ENCODE peak calls at places on chromosomes 1 and 21, in nine cellular contexts. One of them, this sample, is unnamed.

GRCh38 chr1:162873671-162874666 is 13.0 kb upstream of the CCDC190 start:
- DNase-seq in H1: no peak
- DNase-seq in progenitor cell of endocrine pancreas: no peak
- DNase-seq in A549: peak; percentile 4
- DNase-seq in brain microvascular endothelial cell: peak; percentile 76
- DNase-seq in neural crest cell: no peak
- DNase-seq in GM12865: no peak
- DNase-seq in heart left ventricle: no peak
- DNase-seq in activated B cell treated with CpG ODN at 0.5 μM for 24 hours: no peak
- DNase-seq in this sample: no peak

GRCh38 chr1:241482761-241483250 is 36.7 kb downstream of the FH start:
- DNase-seq in GM12865: no peak
- DNase-seq in H1: no peak
- DNase-seq in neural crest cell: no peak
- DNase-seq in progenitor cell of endocrine pancreas: no peak
- DNase-seq in activated B cell treated with CpG ODN at 0.5 μM for 24 hours: no peak
- DNase-seq in A549: peak; percentile 25
- DNase-seq in heart left ventricle: no peak
- DNase-seq in brain microvascular endothelial cell: peak; percentile 41
- DNase-seq in this sample: no peak

GRCh38 chr1:18230840-18231239 is 123.2 kb downstream of the IGSF21 start:
- DNase-seq in neural crest cell: no peak
- DNase-seq in activated B cell treated with CpG ODN at 0.5 μM for 24 hours: no peak
- DNase-seq in brain microvascular endothelial cell: no peak
- DNase-seq in heart left ventricle: no peak
- DNase-seq in H1: no peak
- DNase-seq in progenitor cell of endocrine pancreas: no peak
- DNase-seq in A549: no peak
- DNase-seq in GM12865: no peak
- DNase-seq in this sample: no peak

GRCh38 chr1:195591917-195592672 is 1016.1 kb downstream of the KCNT2 start:
- DNase-seq in neural crest cell: no peak
- DNase-seq in heart left ventricle: no peak
- DNase-seq in A549: peak; percentile 8
- DNase-seq in GM12865: no peak
- DNase-seq in progenitor cell of endocrine pancreas: no peak
- DNase-seq in brain microvascular endothelial cell: no peak
- DNase-seq in H1: no peak
- DNase-seq in activated B cell treated with CpG ODN at 0.5 μM for 24 hours: no peak
- DNase-seq in this sample: no peak

GRCh38 chr1:34163792-34164509 is 1.1 kb downstream of the CSMD2 start:
- DNase-seq in A549: no peak
- DNase-seq in heart left ventricle: no peak
- DNase-seq in GM12865: no peak
- DNase-seq in H1: peak; percentile 68
- DNase-seq in neural crest cell: peak; percentile 9
- DNase-seq in brain microvascular endothelial cell: no peak
- DNase-seq in progenitor cell of endocrine pancreas: no peak
- DNase-seq in activated B cell treated with CpG ODN at 0.5 μM for 24 hours: no peak
- DNase-seq in this sample: no peak

GRCh38 chr1:160096491-160097116 is 1.8 kb downstream of the IGSF8 start:
- DNase-seq in H1: no peak
- DNase-seq in A549: no peak
- DNase-seq in GM12865: no peak
- DNase-seq in neural crest cell: no peak
- DNase-seq in activated B cell treated with CpG ODN at 0.5 μM for 24 hours: no peak
- DNase-seq in heart left ventricle: no peak
- DNase-seq in progenitor cell of endocrine pancreas: no peak
- DNase-seq in brain microvascular endothelial cell: no peak
- DNase-seq in this sample: no peak

GRCh38 chr1:197910120-197911110 is 6.8 kb upstream of the LHX9 start:
- DNase-seq in neural crest cell: no peak
- DNase-seq in GM12865: no peak
- DNase-seq in H1: peak; percentile 53
- DNase-seq in brain microvascular endothelial cell: no peak
- DNase-seq in activated B cell treated with CpG ODN at 0.5 μM for 24 hours: peak; percentile 15
- DNase-seq in progenitor cell of endocrine pancreas: no peak
- DNase-seq in heart left ventricle: no peak
- DNase-seq in A549: no peak
- DNase-seq in this sample: no peak

GRCh38 chr1:231872461-231872910 is 245.9 kb downstream of the DISC1 start:
- DNase-seq in heart left ventricle: no peak
- DNase-seq in neural crest cell: no peak
- DNase-seq in A549: no peak
- DNase-seq in progenitor cell of endocrine pancreas: no peak
- DNase-seq in activated B cell treated with CpG ODN at 0.5 μM for 24 hours: no peak
- DNase-seq in GM12865: no peak
- DNase-seq in brain microvascular endothelial cell: peak; percentile 27
- DNase-seq in H1: no peak
- DNase-seq in this sample: no peak

GRCh38 chr1:173112129-173112528 is 61.4 kb upstream of the TNFSF18 start:
- DNase-seq in brain microvascular endothelial cell: no peak
- DNase-seq in H1: no peak
- DNase-seq in heart left ventricle: no peak
- DNase-seq in neural crest cell: no peak
- DNase-seq in progenitor cell of endocrine pancreas: no peak
- DNase-seq in GM12865: peak; percentile 57
- DNase-seq in A549: no peak
- DNase-seq in activated B cell treated with CpG ODN at 0.5 μM for 24 hours: no peak
- DNase-seq in this sample: peak; percentile 13

GRCh38 chr1:22470227-22470626 is 18.6 kb downstream of the ZBTB40 start:
- DNase-seq in A549: no peak
- DNase-seq in H1: no peak
- DNase-seq in heart left ventricle: no peak
- DNase-seq in neural crest cell: no peak
- DNase-seq in brain microvascular endothelial cell: no peak
- DNase-seq in activated B cell treated with CpG ODN at 0.5 μM for 24 hours: no peak
- DNase-seq in progenitor cell of endocrine pancreas: no peak
- DNase-seq in GM12865: no peak
- DNase-seq in this sample: no peak

GRCh38 chr1:68321084-68321685 is 88.9 kb upstream of the WLS start:
- DNase-seq in heart left ventricle: peak; percentile 78
- DNase-seq in activated B cell treated with CpG ODN at 0.5 μM for 24 hours: no peak
- DNase-seq in A549: peak; percentile 61
- DNase-seq in progenitor cell of endocrine pancreas: peak; percentile 59
- DNase-seq in neural crest cell: peak; percentile 55
- DNase-seq in GM12865: peak; percentile 54
- DNase-seq in H1: peak; percentile 56
- DNase-seq in brain microvascular endothelial cell: peak; percentile 57
- DNase-seq in this sample: no peak

GRCh38 chr21:33403786-33404571 is 766 bp downstream of the IFNGR2 start:
- DNase-seq in GM12865: peak; percentile 74
- DNase-seq in brain microvascular endothelial cell: peak; percentile 47
- DNase-seq in activated B cell treated with CpG ODN at 0.5 μM for 24 hours: peak; percentile 39
- DNase-seq in progenitor cell of endocrine pancreas: peak; percentile 38
- DNase-seq in H1: peak; percentile 77
- DNase-seq in heart left ventricle: peak; percentile 84
- DNase-seq in A549: no peak
- DNase-seq in neural crest cell: peak; percentile 52
- DNase-seq in this sample: no peak

DNA sequence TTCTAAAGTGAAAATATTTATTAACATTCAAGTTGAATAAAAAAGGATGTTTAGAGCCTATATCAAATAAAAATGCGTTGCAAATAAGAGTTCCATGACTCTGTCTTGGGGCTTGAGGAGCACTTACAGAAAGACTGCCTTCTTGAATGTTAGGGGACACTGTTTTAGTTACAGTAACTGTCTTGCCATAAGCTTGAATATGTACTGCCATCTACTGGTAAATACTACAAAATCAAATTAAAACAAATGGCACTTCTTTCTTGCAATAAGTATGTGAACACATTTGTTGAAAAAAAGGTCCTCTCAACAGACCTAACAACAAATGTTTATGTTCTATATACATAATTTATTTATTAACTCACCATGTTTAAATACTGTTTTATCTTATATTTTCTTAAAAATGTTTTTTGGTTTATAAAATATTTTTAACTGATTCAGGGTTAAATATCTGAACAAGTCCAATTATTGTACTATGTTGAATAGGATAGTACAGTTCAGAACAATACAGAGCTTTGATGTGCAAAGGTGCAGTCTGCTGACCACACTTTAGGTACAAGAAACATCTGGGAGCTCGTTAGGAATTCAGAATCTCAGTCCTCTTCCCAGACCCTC is 199.5 kb downstream of the LRRIQ3 start:
- DNase-seq in progenitor cell of endocrine pancreas: no peak
- DNase-seq in heart left ventricle: no peak
- DNase-seq in activated B cell treated with CpG ODN at 0.5 μM for 24 hours: no peak
- DNase-seq in brain microvascular endothelial cell: no peak
- DNase-seq in neural crest cell: no peak
- DNase-seq in A549: peak; percentile 41
- DNase-seq in GM12865: peak; percentile 50
- DNase-seq in H1: no peak
- DNase-seq in this sample: peak; percentile 10
- TF ChIP-seq CTCF in progenitor cell of endocrine pancreas: peak; percentile 76
- TF ChIP-seq CTCF in heart left ventricle: peak; percentile 51
- TF ChIP-seq CTCF in activated B cell treated with CpG ODN at 0.5 μM for 24 hours: no peak
- TF ChIP-seq CTCF in brain microvascular endothelial cell: peak; percentile 27
- TF ChIP-seq CTCF in neural crest cell: peak; percentile 75
- TF ChIP-seq CTCF in A549: peak; percentile 53
- TF ChIP-seq CTCF in GM12865: peak; percentile 25
- TF ChIP-seq CTCF in H1: peak; percentile 39
- TF ChIP-seq CTCF in this sample: peak; percentile 52

DNA sequence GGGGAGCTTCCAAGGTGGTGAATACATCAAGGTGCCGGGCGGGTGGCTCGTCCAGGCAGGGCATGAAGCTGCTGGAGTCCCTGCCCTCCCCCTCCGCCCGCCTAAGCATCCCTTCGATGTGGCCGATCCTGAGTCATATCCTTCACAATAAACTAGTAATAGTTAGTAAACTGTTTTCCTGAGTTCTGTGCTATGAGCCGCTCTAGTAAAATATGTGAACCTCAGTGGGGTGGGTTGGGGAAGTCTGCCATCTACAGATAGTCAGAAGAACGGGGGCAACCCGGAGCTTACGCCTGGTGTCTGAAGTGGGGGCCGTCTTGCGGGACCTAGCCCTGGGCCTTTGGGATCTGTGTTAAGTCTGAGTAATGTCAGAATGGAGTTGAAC is 21.6 kb downstream of the C2CD2 start:
- DNase-seq in brain microvascular endothelial cell: peak; percentile 63
- DNase-seq in H1: no peak
- DNase-seq in A549: peak; percentile 68
- DNase-seq in activated B cell treated with CpG ODN at 0.5 μM for 24 hours: no peak
- DNase-seq in neural crest cell: no peak
- DNase-seq in progenitor cell of endocrine pancreas: no peak
- DNase-seq in heart left ventricle: no peak
- DNase-seq in GM12865: no peak
- DNase-seq in this sample: peak; percentile 16
- TF ChIP-seq CTCF in brain microvascular endothelial cell: peak; percentile 71
- TF ChIP-seq CTCF in H1: no peak
- TF ChIP-seq CTCF in A549: no peak
- TF ChIP-seq CTCF in activated B cell treated with CpG ODN at 0.5 μM for 24 hours: no peak
- TF ChIP-seq CTCF in neural crest cell: no peak
- TF ChIP-seq CTCF in progenitor cell of endocrine pancreas: no peak
- TF ChIP-seq CTCF in heart left ventricle: no peak
- TF ChIP-seq CTCF in GM12865: no peak
- TF ChIP-seq CTCF in this sample: peak; percentile 14

GRCh38 chr1:70360321-70360720 is 5.8 kb upstream of the ANKRD13C start:
- DNase-seq in GM12865: no peak
- DNase-seq in brain microvascular endothelial cell: no peak
- DNase-seq in progenitor cell of endocrine pancreas: no peak
- DNase-seq in A549: peak; percentile 18
- DNase-seq in neural crest cell: no peak
- DNase-seq in activated B cell treated with CpG ODN at 0.5 μM for 24 hours: no peak
- DNase-seq in heart left ventricle: no peak
- DNase-seq in H1: no peak
- DNase-seq in this sample: no peak
- TF ChIP-seq CTCF in GM12865: no peak
- TF ChIP-seq CTCF in brain microvascular endothelial cell: no peak
- TF ChIP-seq CTCF in progenitor cell of endocrine pancreas: no peak
- TF ChIP-seq CTCF in A549: no peak
- TF ChIP-seq CTCF in neural crest cell: no peak
- TF ChIP-seq CTCF in activated B cell treated with CpG ODN at 0.5 μM for 24 hours: no peak
- TF ChIP-seq CTCF in heart left ventricle: no peak
- TF ChIP-seq CTCF in H1: no peak
- TF ChIP-seq CTCF in this sample: no peak

DNA sequence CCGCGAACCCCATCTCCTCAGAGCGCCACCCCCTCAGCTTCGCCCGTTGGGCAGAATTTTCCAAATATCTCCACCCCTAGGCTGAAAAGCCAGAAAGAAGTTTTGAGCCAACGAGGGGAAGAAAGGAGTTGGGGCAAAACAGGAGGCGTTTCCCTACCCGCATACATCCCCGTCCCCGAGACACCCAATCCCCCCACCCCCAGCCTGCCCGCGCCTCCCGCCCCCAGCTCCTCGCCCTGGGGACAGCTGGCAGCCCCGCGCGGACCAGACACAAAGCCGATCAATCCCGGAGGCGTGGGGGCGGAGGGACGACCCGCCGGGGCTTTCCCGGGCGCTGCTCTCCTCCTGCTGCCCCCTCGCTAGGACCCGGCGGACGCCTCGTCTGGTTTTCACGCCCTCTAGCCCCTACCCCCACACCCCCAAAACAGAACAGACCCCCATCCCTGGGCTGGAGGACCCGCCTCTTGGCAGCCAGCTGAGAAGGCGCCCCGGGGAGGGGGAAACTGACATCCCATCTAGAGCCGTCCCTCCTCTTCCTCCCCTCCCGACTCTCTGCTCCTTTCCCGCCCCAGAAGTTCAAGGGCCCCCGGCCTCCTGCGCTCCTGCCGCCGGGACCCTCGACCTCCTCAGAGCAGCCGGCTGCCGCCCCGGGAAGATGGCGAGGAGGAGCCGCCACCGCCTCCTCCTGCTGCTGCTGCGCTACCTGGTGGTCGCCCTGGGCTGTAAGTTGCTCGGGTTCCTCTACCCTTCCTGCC is at the start of gene JAM2:
- DNase-seq in activated B cell treated with CpG ODN at 0.5 μM for 24 hours: peak; percentile 55
- DNase-seq in GM12865: peak; percentile 65
- DNase-seq in A549: peak; percentile 15
- DNase-seq in progenitor cell of endocrine pancreas: peak; percentile 42
- DNase-seq in brain microvascular endothelial cell: no peak
- DNase-seq in neural crest cell: peak; percentile 50
- DNase-seq in heart left ventricle: peak; percentile 76
- DNase-seq in H1: peak; percentile 79
- DNase-seq in this sample: peak; percentile 84
- TF ChIP-seq CTCF in activated B cell treated with CpG ODN at 0.5 μM for 24 hours: no peak
- TF ChIP-seq CTCF in GM12865: peak; percentile 51
- TF ChIP-seq CTCF in A549: no peak
- TF ChIP-seq CTCF in progenitor cell of endocrine pancreas: peak; percentile 52
- TF ChIP-seq CTCF in brain microvascular endothelial cell: peak; percentile 60
- TF ChIP-seq CTCF in neural crest cell: peak; percentile 49
- TF ChIP-seq CTCF in heart left ventricle: peak; percentile 40
- TF ChIP-seq CTCF in H1: peak; percentile 44
- TF ChIP-seq CTCF in this sample: peak; percentile 62

This sample was measured in GM13977.